ENCODE peak calls at places on chromosomes 2 and 18, in ten cellular contexts. Y, S, G, K, D, J, V, Z, B and N are unnamed samples.

GRCh38 chr18:49189772-49190171 is 239.0 kb upstream of the SMAD7 start:
- DNase-seq in Y (no peak), S (no peak), G (no peak), K (no peak), D (no peak), J (no peak), V (no peak), Z (no peak), B (no peak), N (no peak)

GRCh38 chr2:235945608-235946140 is 222.5 kb downstream of the GBX2 start:
- DNase-seq in Y (peak), S (no peak), G (no peak), K (no peak), D (no peak), J (no peak), V (no peak), Z (no peak), B (no peak), N (no peak)

GRCh38 chr2:101520246-101520645 is 45.3 kb upstream of the RFX8 start:
- DNase-seq in Y (no peak), S (no peak), G (no peak), K (no peak), D (no peak), J (no peak), V (no peak), Z (no peak), B (no peak), N (peak)

GRCh38 chr2:27185331-27186026 is 26.4 kb upstream of the ATRAID start:
- DNase-seq in Y (no peak), S (no peak), G (peak), K (no peak), D (no peak), J (no peak), V (peak), Z (peak), B (no peak), N (peak)

GRCh38 chr2:240208096-240208495 is 67.6 kb upstream of the OTOS start:
- DNase-seq in Y (peak), S (no peak), G (no peak), K (no peak), D (no peak), J (no peak), V (no peak), Z (peak), B (no peak), N (no peak)

GRCh38 chr2:95032341-95032740 is 6.8 kb downstream of the MAL start:
- DNase-seq in Y (no peak), S (no peak), G (no peak), K (no peak), D (no peak), J (no peak), V (no peak), Z (no peak), B (no peak), N (no peak)

GRCh38 chr2:215521031-215521430 is 85.2 kb upstream of the FN1 start:
- DNase-seq in Y (no peak), S (no peak), G (no peak), K (no peak), D (no peak), J (no peak), V (no peak), Z (no peak), B (no peak), N (no peak)

GRCh38 chr2:56018202-56018601 is 94.6 kb upstream of the EFEMP1 start:
- DNase-seq in Y (no peak), S (no peak), G (no peak), K (no peak), D (no peak), J (no peak), V (no peak), Z (no peak), B (no peak), N (no peak)

GRCh38 chr2:207558106-207558505 is 28.3 kb downstream of the CREB1 start:
- DNase-seq in Y (no peak), S (no peak), G (no peak), K (no peak), D (no peak), J (no peak), V (no peak), Z (no peak), B (no peak), N (no peak)

GRCh38 chr2:238894950-238895298 is 47.0 kb downstream of the TWIST2 start:
- DNase-seq in Y (no peak), S (no peak), G (no peak), K (no peak), D (no peak), J (no peak), V (no peak), Z (no peak), B (no peak), N (no peak)

GRCh38 chr2:144938308-144938709 is 418.4 kb upstream of the ZEB2 start:
- DNase-seq in Y (no peak), S (peak), G (no peak), K (no peak), D (no peak), J (no peak), V (peak), Z (no peak), B (no peak), N (no peak)

GRCh38 chr18:36872329-36872728 is 43.4 kb downstream of the KIAA1328 start:
- DNase-seq in Y (no peak), S (no peak), G (no peak), K (no peak), D (no peak), J (no peak), V (no peak), Z (no peak), B (no peak), N (no peak)

GRCh38 chr2:36530178-36530982 is 67.6 kb downstream of the FEZ2 start:
- DNase-seq in Y (no peak), S (no peak), G (no peak), K (no peak), D (no peak), J (no peak), V (no peak), Z (no peak), B (no peak), N (peak)

GRCh38 chr18:50277935-50278334 is 3.4 kb downstream of the MBD1 start:
- DNase-seq in Y (no peak), S (no peak), G (no peak), K (no peak), D (no peak), J (no peak), V (no peak), Z (no peak), B (no peak), N (no peak)

GRCh38 chr2:182649316-182649715 is 66.7 kb upstream of the DNAJC10 start:
- DNase-seq in Y (no peak), S (peak), G (no peak), K (peak), D (no peak), J (peak), V (peak), Z (no peak), B (no peak), N (peak)

GRCh38 chr2:37319754-37320609 is 4.7 kb downstream of the PRKD3 start:
- DNase-seq in Y (no peak), S (no peak), G (no peak), K (no peak), D (no peak), J (no peak), V (no peak), Z (no peak), B (no peak), N (no peak)

GRCh38 chr18:22198163-22198562 is 28.8 kb downstream of the GATA6 start:
- DNase-seq in Y (no peak), S (no peak), G (no peak), K (no peak), D (no peak), J (no peak), V (no peak), Z (no peak), B (no peak), N (no peak)

GRCh38 chr2:109009920-109010610 is 21.0 kb upstream of the EDAR start:
- DNase-seq in Y (no peak), S (peak), G (no peak), K (no peak), D (no peak), J (no peak), V (no peak), Z (no peak), B (no peak), N (no peak)

GRCh38 chr2:121375621-121376159 is 90.7 kb upstream of the TFCP2L1 start:
- DNase-seq in Y (no peak), S (no peak), G (no peak), K (no peak), D (no peak), J (no peak), V (no peak), Z (no peak), B (no peak), N (no peak)

GRCh38 chr2:214542866-214543265 is 132.0 kb downstream of the VWC2L start:
- DNase-seq in Y (no peak), S (no peak), G (no peak), K (no peak), D (no peak), J (no peak), V (no peak), Z (no peak), B (no peak), N (no peak)

GRCh38 chr18:24446953-24447537 is 13.4 kb upstream of the HRH4 start:
- DNase-seq in Y (no peak), S (no peak), G (no peak), K (no peak), D (no peak), J (no peak), V (no peak), Z (no peak), B (no peak), N (no peak)

GRCh38 chr2:205984381-205984780 is 101.6 kb downstream of the INO80D start:
- DNase-seq in Y (no peak), S (no peak), G (no peak), K (no peak), D (no peak), J (peak), V (no peak), Z (no peak), B (no peak), N (no peak)

GRCh38 chr2:45170976-45171514 is 161.8 kb upstream of the SIX2 start:
- DNase-seq in Y (no peak), S (no peak), G (no peak), K (no peak), D (no peak), J (no peak), V (no peak), Z (no peak), B (no peak), N (no peak)

GRCh38 chr2:5798083-5798482 is 105.9 kb downstream of the SOX11 start:
- DNase-seq in Y (no peak), S (no peak), G (no peak), K (no peak), D (no peak), J (no peak), V (no peak), Z (no peak), B (no peak), N (no peak)

GRCh38 chr2:24981742-24982141 is 10.0 kb upstream of the DNAJC27 start:
- DNase-seq in Y (no peak), S (no peak), G (no peak), K (no peak), D (no peak), J (no peak), V (no peak), Z (no peak), B (no peak), N (no peak)

GRCh38 chr2:199312931-199313330 is 144.8 kb downstream of the SATB2 start:
- DNase-seq in Y (no peak), S (no peak), G (no peak), K (no peak), D (no peak), J (no peak), V (no peak), Z (no peak), B (no peak), N (no peak)

GRCh38 chr2:239116456-239117246 is 268.8 kb downstream of the TWIST2 start:
- DNase-seq in Y (no peak), S (no peak), G (no peak), K (no peak), D (no peak), J (no peak), V (no peak), Z (no peak), B (no peak), N (no peak)

GRCh38 chr2:190579945-190580866 is 45.7 kb upstream of the NEMP2 start:
- DNase-seq in Y (no peak), S (no peak), G (no peak), K (no peak), D (no peak), J (no peak), V (no peak), Z (no peak), B (no peak), N (no peak)

GRCh38 chr2:190575263-190575662 is 40.7 kb upstream of the NEMP2 start:
- DNase-seq in Y (no peak), S (no peak), G (no peak), K (no peak), D (no peak), J (no peak), V (no peak), Z (no peak), B (no peak), N (no peak)

GRCh38 chr2:190576565-190576964 is 42.0 kb upstream of the NEMP2 start:
- DNase-seq in Y (no peak), S (no peak), G (no peak), K (no peak), D (no peak), J (no peak), V (no peak), Z (no peak), B (no peak), N (no peak)

GRCh38 chr2:190579058-190579410 is 44.5 kb upstream of the NEMP2 start:
- DNase-seq in Y (no peak), S (no peak), G (no peak), K (no peak), D (no peak), J (no peak), V (no peak), Z (no peak), B (no peak), N (no peak)

GRCh38 chr2:190578158-190579057 is 43.9 kb upstream of the NEMP2 start:
- DNase-seq in Y (no peak), S (peak), G (peak), K (peak), D (no peak), J (no peak), V (peak), Z (no peak), B (no peak), N (peak)
- TF ChIP-seq POLR2A in Y (no peak), S (no peak), G (no peak), K (no peak), D (no peak), J (no peak), V (no peak), Z (no peak), B (no peak), N (no peak)

GRCh38 chr2:129456681-129457080 is 522.8 kb upstream of the RAB6C start:
- DNase-seq in Y (no peak), S (no peak), G (no peak), K (no peak), D (no peak), J (no peak), V (no peak), Z (no peak), B (no peak), N (no peak)
- TF ChIP-seq POLR2A in Y (no peak), S (no peak), G (no peak), K (no peak), D (no peak), J (no peak), V (no peak), Z (no peak), B (no peak), N (no peak)

GRCh38 chr18:12278153-12278764 is 24.1 kb downstream of the CIDEA start:
- DNase-seq in Y (no peak), S (no peak), G (peak), K (no peak), D (peak), J (no peak), V (no peak), Z (no peak), B (no peak), N (no peak)

GRCh38 chr18:12279781-12280531 is 25.8 kb downstream of the CIDEA start:
- DNase-seq in Y (no peak), S (no peak), G (no peak), K (no peak), D (no peak), J (no peak), V (no peak), Z (no peak), B (no peak), N (no peak)

GRCh38 chr18:12281861-12282260 is 26.2 kb upstream of the TUBB6 start:
- DNase-seq in Y (no peak), S (no peak), G (no peak), K (no peak), D (no peak), J (no peak), V (no peak), Z (no peak), B (no peak), N (no peak)

GRCh38 chr18:12276736-12277554 is 22.8 kb downstream of the CIDEA start:
- DNase-seq in Y (no peak), S (no peak), G (no peak), K (no peak), D (no peak), J (no peak), V (no peak), Z (no peak), B (no peak), N (no peak)

DNA sequence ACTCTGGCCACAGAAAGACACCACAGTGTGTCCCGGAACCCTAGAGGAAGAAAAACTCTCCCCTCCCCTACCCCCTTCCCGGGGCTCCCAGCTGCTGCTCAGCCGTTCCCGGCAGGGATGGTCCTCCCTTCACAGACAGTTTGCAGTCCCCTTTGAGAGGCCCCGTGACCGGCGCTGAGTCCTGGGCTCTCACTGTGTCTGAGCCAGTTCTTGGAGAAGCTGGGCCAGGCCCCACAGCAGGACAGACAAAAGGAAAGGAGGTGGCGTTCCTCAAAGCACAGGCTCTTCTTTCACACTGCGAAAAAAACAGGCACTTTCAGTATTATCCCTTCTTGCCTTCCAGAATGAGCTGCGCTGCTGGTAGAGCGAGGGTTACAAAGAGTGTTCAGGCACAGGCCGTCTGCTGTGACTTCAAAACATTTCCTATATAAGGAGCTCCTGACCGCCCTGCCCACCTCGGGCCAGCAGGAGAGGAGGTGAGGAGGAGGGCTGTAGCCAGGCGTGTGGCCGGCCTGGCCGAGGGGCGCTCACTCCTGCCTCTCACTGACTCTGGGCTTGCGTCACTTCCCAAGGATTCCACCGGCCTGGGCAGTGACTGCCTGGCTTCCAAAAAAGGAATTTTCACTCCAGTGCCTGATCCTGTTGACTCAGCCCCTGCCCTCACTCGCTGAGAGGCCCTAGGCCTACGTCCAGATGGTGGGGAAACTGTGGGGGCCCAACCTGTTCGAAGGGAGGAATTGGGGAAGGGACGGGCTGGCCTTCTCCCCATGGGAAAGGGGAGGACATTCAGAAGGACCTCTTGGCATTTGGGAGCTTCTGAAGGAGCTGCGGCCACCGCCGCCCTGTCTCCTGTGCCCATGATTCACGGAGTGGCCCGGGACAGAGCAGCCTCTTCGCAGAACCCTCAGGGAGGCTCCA is 24.9 kb downstream of the CIDEA start:
- DNase-seq in Y (no peak), S (no peak), G (peak), K (no peak), D (peak), J (no peak), V (peak), Z (peak), B (peak), N (no peak)
- TF ChIP-seq POLR2A in Y (no peak), S (no peak), G (peak), K (no peak), D (peak), J (no peak), V (peak), Z (no peak), B (peak), N (no peak)

DNA sequence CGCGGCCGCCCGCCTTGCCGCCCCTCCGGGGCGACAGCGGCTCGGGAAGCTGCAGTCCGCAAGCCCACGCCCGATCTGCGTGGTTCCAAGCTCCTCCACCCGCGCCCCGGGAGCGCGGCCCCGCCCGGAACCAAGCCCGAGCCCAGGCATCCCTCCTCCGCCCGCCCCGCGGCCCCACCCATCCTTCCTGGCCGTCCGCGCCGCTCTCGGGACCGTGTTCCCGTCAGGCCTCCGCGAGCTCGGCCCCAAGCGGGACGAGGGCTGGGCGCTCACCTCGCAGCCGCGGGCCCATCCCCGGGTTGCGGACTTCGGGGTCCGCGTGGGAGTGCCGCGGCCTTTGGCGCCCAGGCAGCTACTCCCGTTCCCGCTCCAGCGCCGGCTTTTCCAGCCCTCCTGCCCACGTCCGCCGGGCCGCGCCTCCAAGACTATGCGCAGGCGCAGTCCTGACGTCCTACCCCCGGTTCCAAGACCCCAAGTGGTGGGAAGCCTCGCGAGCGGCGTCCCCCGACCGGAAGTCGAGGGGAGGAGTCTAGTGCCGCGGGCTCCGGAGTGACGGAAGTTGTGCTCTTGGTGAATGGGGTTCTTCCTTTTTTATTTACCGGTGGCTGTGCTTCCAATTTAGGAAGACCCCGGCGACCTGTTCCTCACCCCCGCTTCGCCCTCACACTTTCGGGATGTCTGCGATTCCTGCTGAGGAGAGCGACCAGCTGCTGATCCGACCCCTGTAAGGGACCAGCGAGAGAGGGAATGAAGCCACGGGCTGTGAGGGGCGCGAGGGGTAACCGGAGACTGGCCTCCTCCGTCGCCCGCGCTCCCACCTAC is at the start of the genes CPSF3 and ITGB1BP1:
- DNase-seq in Y (peak), S (peak), G (peak), K (peak), D (peak), J (peak), V (peak), Z (peak), B (peak), N (peak)
- TF ChIP-seq POLR2A in Y (no peak), S (peak), G (peak), K (peak), D (peak), J (peak), V (peak), Z (peak), B (peak), N (peak)

DNA sequence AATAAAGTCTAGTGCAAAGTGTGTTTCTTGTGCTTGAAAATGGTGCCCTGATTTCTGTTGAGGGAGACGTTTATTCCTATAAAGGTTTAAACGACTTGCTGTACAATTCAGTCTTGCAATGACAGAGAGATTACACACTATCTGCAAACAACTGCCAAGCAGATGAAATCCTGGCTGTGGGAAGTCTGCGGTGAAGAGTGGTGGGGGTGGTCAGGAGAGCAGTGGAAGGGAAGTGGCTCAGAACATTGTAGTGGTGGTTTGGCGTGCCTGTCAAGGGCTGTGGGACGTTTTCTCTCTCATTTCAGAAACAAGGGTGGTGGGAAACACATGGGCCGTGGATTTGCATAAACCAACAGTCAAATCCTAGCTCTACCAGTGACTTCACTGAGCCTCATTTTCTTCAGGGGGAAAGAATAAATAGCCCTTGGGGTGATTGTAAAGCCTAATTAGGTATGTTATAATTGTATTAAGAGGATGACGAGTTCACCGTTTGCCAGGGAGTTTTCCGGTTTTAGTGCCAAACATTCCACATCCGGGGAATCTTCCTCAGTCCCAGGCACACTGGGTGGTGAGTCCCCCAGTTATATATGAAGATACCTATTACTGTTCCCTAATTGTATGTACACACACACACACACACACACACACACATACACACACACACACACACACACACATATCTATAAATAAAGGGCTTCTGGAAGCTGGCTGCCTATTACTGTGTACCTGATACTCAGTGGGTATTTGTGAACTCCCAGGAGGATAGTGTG is 115.0 kb downstream of the SPTBN1 start:
- DNase-seq in Y (peak), S (peak), G (peak), K (no peak), D (peak), J (no peak), V (peak), Z (no peak), B (no peak), N (peak)
- TF ChIP-seq POLR2A in Y (no peak), S (no peak), G (no peak), K (no peak), D (no peak), J (peak), V (no peak), Z (no peak), B (no peak), N (no peak)

GRCh38 chr18:63297678-63298392 is 21.7 kb downstream of the BCL2 start:
- DNase-seq in Y (no peak), S (no peak), G (no peak), K (no peak), D (peak), J (no peak), V (no peak), Z (no peak), B (no peak), N (no peak)
- TF ChIP-seq POLR2A in Y (no peak), S (no peak), G (no peak), K (no peak), D (no peak), J (no peak), V (no peak), Z (no peak), B (no peak), N (no peak)